ENCODE peak calls at places on chromosomes 16 and 17, in seven cellular contexts. One of them, this sample, is unnamed. For H3K4me1 and H3K9me2, the result is how much of the 10 kb centered on the place peaks cover.

GRCh38 chr16:48121276-48121675 is 34.5 kb downstream of the ABCC12 start:
- DNase-seq in GM23338: no peak
- DNase-seq in Karpas-422: no peak
- DNase-seq in hepatocyte: no peak
- DNase-seq in OCI-LY7: no peak
- DNase-seq in GM23248: no peak
- DNase-seq in SK-N-SH: peak
- DNase-seq in this sample: no peak

GRCh38 chr16:78866556-78866955 is 734.0 kb downstream of the MAF start:
- DNase-seq in hepatocyte: no peak
- DNase-seq in GM23248: no peak
- DNase-seq in OCI-LY7: no peak
- DNase-seq in SK-N-SH: no peak
- DNase-seq in Karpas-422: no peak
- DNase-seq in GM23338: no peak
- DNase-seq in this sample: no peak

GRCh38 chr17:44174427-44174826 is 3.9 kb downstream of the ASB16 start:
- DNase-seq in SK-N-SH: no peak
- DNase-seq in GM23248: no peak
- DNase-seq in OCI-LY7: no peak
- DNase-seq in GM23338: no peak
- DNase-seq in hepatocyte: no peak
- DNase-seq in Karpas-422: no peak
- DNase-seq in this sample: no peak

GRCh38 chr17:65222216-65222738 is 85.1 kb downstream of the RGS9 start:
- DNase-seq in OCI-LY7: no peak
- DNase-seq in GM23338: no peak
- DNase-seq in GM23248: peak
- DNase-seq in hepatocyte: no peak
- DNase-seq in SK-N-SH: no peak
- DNase-seq in Karpas-422: no peak
- DNase-seq in this sample: peak

GRCh38 chr16:15487336-15488284 is 53.2 kb downstream of the BMERB1 start:
- DNase-seq in Karpas-422: no peak
- DNase-seq in OCI-LY7: no peak
- DNase-seq in hepatocyte: no peak
- DNase-seq in GM23248: no peak
- DNase-seq in SK-N-SH: no peak
- DNase-seq in GM23338: no peak
- DNase-seq in this sample: no peak

GRCh38 chr17:21352221-21352980 is 23.8 kb upstream of the KCNJ12 start:
- DNase-seq in GM23248: no peak
- DNase-seq in SK-N-SH: no peak
- DNase-seq in GM23338: no peak
- DNase-seq in Karpas-422: peak
- DNase-seq in OCI-LY7: no peak
- DNase-seq in hepatocyte: no peak
- DNase-seq in this sample: no peak

GRCh38 chr16:53912155-53912554 is 208.2 kb downstream of the FTO start:
- DNase-seq in hepatocyte: peak
- DNase-seq in Karpas-422: peak
- DNase-seq in GM23338: no peak
- DNase-seq in OCI-LY7: no peak
- DNase-seq in SK-N-SH: no peak
- DNase-seq in GM23248: no peak
- DNase-seq in this sample: no peak

GRCh38 chr16:2512920-2513404 is 790 bp upstream of the ATP6V0C start:
- DNase-seq in GM23248: no peak
- DNase-seq in GM23338: peak
- DNase-seq in Karpas-422: peak
- DNase-seq in OCI-LY7: peak
- DNase-seq in SK-N-SH: peak
- DNase-seq in hepatocyte: no peak
- DNase-seq in this sample: no peak

GRCh38 chr16:4800290-4801041 is 2.0 kb downstream of the ROGDI start:
- DNase-seq in GM23338: no peak
- DNase-seq in SK-N-SH: no peak
- DNase-seq in GM23248: no peak
- DNase-seq in OCI-LY7: no peak
- DNase-seq in Karpas-422: no peak
- DNase-seq in hepatocyte: no peak
- DNase-seq in this sample: no peak

GRCh38 chr17:38444151-38444550 is 15.9 kb downstream of the ARHGAP23 start:
- DNase-seq in hepatocyte: peak
- DNase-seq in SK-N-SH: peak
- DNase-seq in GM23338: peak
- DNase-seq in Karpas-422: peak
- DNase-seq in GM23248: peak
- DNase-seq in OCI-LY7: peak
- DNase-seq in this sample: peak

GRCh38 chr17:7119314-7119713 is 4.7 kb upstream of the ASGR2 start:
- DNase-seq in GM23248: no peak
- DNase-seq in Karpas-422: no peak
- DNase-seq in hepatocyte: no peak
- DNase-seq in GM23338: peak
- DNase-seq in SK-N-SH: no peak
- DNase-seq in OCI-LY7: no peak
- DNase-seq in this sample: no peak

GRCh38 chr17:68705331-68706166 is 104.4 kb upstream of the FAM20A start:
- DNase-seq in GM23338: no peak
- DNase-seq in hepatocyte: no peak
- DNase-seq in OCI-LY7: no peak
- DNase-seq in SK-N-SH: no peak
- DNase-seq in GM23248: peak
- DNase-seq in Karpas-422: no peak
- DNase-seq in this sample: no peak

GRCh38 chr16:56941856-56942331 is 10.0 kb downstream of the HERPUD1 start:
- DNase-seq in GM23248: no peak
- DNase-seq in GM23338: no peak
- DNase-seq in OCI-LY7: no peak
- DNase-seq in hepatocyte: no peak
- DNase-seq in Karpas-422: no peak
- DNase-seq in SK-N-SH: no peak
- DNase-seq in this sample: no peak
- H3K4me1 ChIP-seq in GM23248: under half
- H3K4me1 ChIP-seq in GM23338: under half
- H3K4me1 ChIP-seq in OCI-LY7: half or more
- H3K4me1 ChIP-seq in hepatocyte: under half
- H3K4me1 ChIP-seq in Karpas-422: half or more
- H3K4me1 ChIP-seq in SK-N-SH: under half
- H3K4me1 ChIP-seq in this sample: under half

DNA sequence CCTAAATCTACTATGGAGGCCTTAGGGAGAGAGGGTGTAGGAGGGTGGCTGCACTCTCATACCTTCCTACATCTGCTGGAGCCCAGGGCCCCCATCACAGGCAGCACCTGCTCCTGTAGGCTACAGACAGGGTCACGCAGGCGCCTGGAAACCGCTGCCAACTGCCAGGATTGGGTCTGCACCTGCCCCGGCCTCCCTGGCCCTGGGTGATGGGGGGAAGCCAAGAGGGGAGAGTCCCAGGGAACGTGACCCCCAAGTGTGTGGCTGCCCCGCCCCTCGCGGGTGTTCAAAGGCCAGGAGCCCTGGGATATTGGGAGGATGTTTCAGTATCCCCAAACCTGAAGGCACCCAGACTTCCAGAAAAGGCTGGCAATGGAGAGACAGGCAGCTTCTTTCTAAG is 5.6 kb upstream of the TEX19 start:
- DNase-seq in SK-N-SH: no peak
- DNase-seq in GM23338: no peak
- DNase-seq in OCI-LY7: no peak
- DNase-seq in Karpas-422: no peak
- DNase-seq in hepatocyte: no peak
- DNase-seq in GM23248: no peak
- DNase-seq in this sample: no peak
- H3K9me2 ChIP-seq in SK-N-SH: under half
- H3K9me2 ChIP-seq in GM23338: under half
- H3K9me2 ChIP-seq in OCI-LY7: under half
- H3K9me2 ChIP-seq in Karpas-422: under half
- H3K9me2 ChIP-seq in hepatocyte: under half
- H3K9me2 ChIP-seq in GM23248: under half
- H3K9me2 ChIP-seq in this sample: under half

DNA sequence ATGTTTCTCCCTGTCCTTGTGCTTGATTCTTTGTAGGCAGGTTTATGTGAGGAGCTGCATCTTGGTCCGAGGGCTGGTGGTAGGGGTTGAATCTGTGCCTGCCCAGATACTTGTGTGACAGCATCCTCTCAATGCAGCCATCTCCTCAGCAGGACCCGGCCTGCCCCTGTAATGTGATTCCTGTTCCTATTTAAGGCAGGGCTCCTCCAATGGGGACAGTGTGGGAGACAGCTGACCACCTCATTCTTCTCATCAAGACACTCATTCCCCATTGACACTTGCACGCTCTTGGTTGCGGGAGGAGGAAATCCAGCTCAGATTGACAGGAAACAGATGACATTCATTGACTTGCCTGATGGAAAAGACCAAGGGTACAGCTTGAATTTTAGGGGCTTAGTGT is 384.5 kb downstream of the CPPED1 start:
- DNase-seq in SK-N-SH: no peak
- DNase-seq in OCI-LY7: no peak
- DNase-seq in hepatocyte: no peak
- DNase-seq in GM23338: no peak
- DNase-seq in Karpas-422: no peak
- DNase-seq in GM23248: no peak
- DNase-seq in this sample: no peak
- H3K4me1 ChIP-seq in SK-N-SH: under half
- H3K4me1 ChIP-seq in OCI-LY7: under half
- H3K4me1 ChIP-seq in hepatocyte: under half
- H3K4me1 ChIP-seq in GM23338: under half
- H3K4me1 ChIP-seq in Karpas-422: under half
- H3K4me1 ChIP-seq in GM23248: under half
- H3K4me1 ChIP-seq in this sample: under half

GRCh38 chr16:64153718-64154117 is 968.1 kb downstream of the CDH11 start:
- DNase-seq in GM23338: no peak
- DNase-seq in OCI-LY7: no peak
- DNase-seq in hepatocyte: no peak
- DNase-seq in SK-N-SH: no peak
- DNase-seq in GM23248: peak
- DNase-seq in Karpas-422: no peak
- DNase-seq in this sample: peak
- H3K9me2 ChIP-seq in GM23338: under half
- H3K9me2 ChIP-seq in OCI-LY7: under half
- H3K9me2 ChIP-seq in hepatocyte: under half
- H3K9me2 ChIP-seq in SK-N-SH: under half
- H3K9me2 ChIP-seq in GM23248: under half
- H3K9me2 ChIP-seq in Karpas-422: under half
- H3K9me2 ChIP-seq in this sample: under half

GRCh38 chr17:42519546-42520444 is 16.2 kb upstream of the NAGLU start:
- DNase-seq in GM23338: peak
- DNase-seq in GM23248: peak
- DNase-seq in Karpas-422: no peak
- DNase-seq in hepatocyte: peak
- DNase-seq in SK-N-SH: no peak
- DNase-seq in OCI-LY7: no peak
- DNase-seq in this sample: peak
- H3K4me1 ChIP-seq in GM23338: under half
- H3K4me1 ChIP-seq in GM23248: half or more
- H3K4me1 ChIP-seq in Karpas-422: under half
- H3K4me1 ChIP-seq in hepatocyte: half or more
- H3K4me1 ChIP-seq in SK-N-SH: half or more
- H3K4me1 ChIP-seq in OCI-LY7: under half
- H3K4me1 ChIP-seq in this sample: under half

GRCh38 chr17:51710289-51710979 is 448.1 kb downstream of the CA10 start:
- DNase-seq in Karpas-422: no peak
- DNase-seq in GM23248: no peak
- DNase-seq in GM23338: no peak
- DNase-seq in SK-N-SH: no peak
- DNase-seq in hepatocyte: no peak
- DNase-seq in OCI-LY7: no peak
- DNase-seq in this sample: no peak
- H3K9me2 ChIP-seq in Karpas-422: under half
- H3K9me2 ChIP-seq in GM23248: under half
- H3K9me2 ChIP-seq in GM23338: under half
- H3K9me2 ChIP-seq in SK-N-SH: under half
- H3K9me2 ChIP-seq in hepatocyte: under half
- H3K9me2 ChIP-seq in OCI-LY7: under half
- H3K9me2 ChIP-seq in this sample: under half

DNA sequence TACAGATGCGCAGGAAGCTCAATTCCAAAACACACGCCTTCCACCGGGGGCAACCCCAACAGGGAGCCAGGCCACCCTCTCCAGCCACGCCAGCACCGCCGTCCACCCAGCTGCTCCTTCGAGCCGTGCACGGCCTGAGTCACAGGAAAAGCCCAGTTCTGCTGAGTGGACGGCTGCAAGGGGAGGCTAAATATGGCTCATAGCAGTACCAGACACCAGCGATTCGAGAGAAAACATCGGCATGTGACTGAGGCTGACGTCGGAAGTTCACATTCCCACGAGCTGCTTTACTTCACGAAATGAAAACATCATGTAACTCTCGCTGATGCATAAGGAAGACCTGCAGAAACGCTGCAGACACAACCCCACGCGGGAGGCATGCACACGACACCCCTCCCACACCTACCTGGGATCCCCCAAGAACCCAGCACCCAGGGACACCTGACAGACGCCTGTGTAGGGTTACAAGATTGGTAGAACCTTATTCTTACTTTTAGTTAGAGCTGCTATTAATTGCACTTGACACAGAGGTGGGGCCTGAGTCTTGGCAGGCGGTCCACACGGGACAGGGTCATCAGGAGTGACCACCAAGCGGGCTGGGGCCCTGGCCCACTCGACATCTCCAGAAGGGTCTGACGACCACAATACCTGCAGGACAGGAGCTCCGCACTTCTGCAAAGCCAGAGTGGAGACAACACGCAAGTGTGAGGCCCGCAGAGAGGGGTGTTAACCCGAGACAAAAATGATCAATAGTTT is 116.8 kb downstream of the ANKRD11 start:
- DNase-seq in OCI-LY7: no peak
- DNase-seq in hepatocyte: peak
- DNase-seq in GM23338: no peak
- DNase-seq in Karpas-422: no peak
- DNase-seq in SK-N-SH: no peak
- DNase-seq in GM23248: no peak
- DNase-seq in this sample: no peak
- H3K4me1 ChIP-seq in OCI-LY7: under half
- H3K4me1 ChIP-seq in hepatocyte: under half
- H3K4me1 ChIP-seq in GM23338: half or more
- H3K4me1 ChIP-seq in Karpas-422: under half
- H3K4me1 ChIP-seq in SK-N-SH: under half
- H3K4me1 ChIP-seq in GM23248: under half
- H3K4me1 ChIP-seq in this sample: under half